ENCODE peak calls at places on chromosomes 6 and 20, in seven cellular contexts. One of them, this sample, is unnamed.

GRCh38 chr6:137020771-137021170 is 24.0 kb downstream of the IL20RA start:
- DNase-seq in GM12865: no peak
- DNase-seq in CD4-positive, alpha-beta memory T cell: no peak
- DNase-seq in astrocyte of the spinal cord: no peak
- DNase-seq in GM06990: no peak
- DNase-seq in epithelial cell of esophagus: no peak
- DNase-seq in CD8-positive, alpha-beta T cell: no peak
- DNase-seq in this sample: no peak

GRCh38 chr6:88157106-88157505 is 9.0 kb downstream of the CNR1 start:
- DNase-seq in GM12865: no peak
- DNase-seq in CD4-positive, alpha-beta memory T cell: no peak
- DNase-seq in astrocyte of the spinal cord: no peak
- DNase-seq in GM06990: no peak
- DNase-seq in epithelial cell of esophagus: no peak
- DNase-seq in CD8-positive, alpha-beta T cell: no peak
- DNase-seq in this sample: no peak

GRCh38 chr6:46684771-46685170 is 2.9 kb upstream of the TDRD6 start:
- DNase-seq in GM12865: no peak
- DNase-seq in CD4-positive, alpha-beta memory T cell: no peak
- DNase-seq in astrocyte of the spinal cord: peak
- DNase-seq in GM06990: no peak
- DNase-seq in epithelial cell of esophagus: peak
- DNase-seq in CD8-positive, alpha-beta T cell: no peak
- DNase-seq in this sample: no peak

GRCh38 chr6:132490024-132490423 is 22.9 kb downstream of the STX7 start:
- DNase-seq in GM12865: peak
- DNase-seq in CD4-positive, alpha-beta memory T cell: no peak
- DNase-seq in astrocyte of the spinal cord: no peak
- DNase-seq in GM06990: no peak
- DNase-seq in epithelial cell of esophagus: no peak
- DNase-seq in CD8-positive, alpha-beta T cell: no peak
- DNase-seq in this sample: no peak

GRCh38 chr6:102114402-102114801 is 720.9 kb downstream of the GRIK2 start:
- DNase-seq in GM12865: peak
- DNase-seq in CD4-positive, alpha-beta memory T cell: no peak
- DNase-seq in astrocyte of the spinal cord: no peak
- DNase-seq in GM06990: no peak
- DNase-seq in epithelial cell of esophagus: peak
- DNase-seq in CD8-positive, alpha-beta T cell: no peak
- DNase-seq in this sample: no peak

GRCh38 chr20:52448513-52448912 is 256.9 kb upstream of the ZFP64 start:
- DNase-seq in GM12865: no peak
- DNase-seq in CD4-positive, alpha-beta memory T cell: no peak
- DNase-seq in astrocyte of the spinal cord: no peak
- DNase-seq in GM06990: no peak
- DNase-seq in epithelial cell of esophagus: no peak
- DNase-seq in CD8-positive, alpha-beta T cell: no peak
- DNase-seq in this sample: no peak

GRCh38 chr6:84018453-84019061 is 15.0 kb upstream of the MRAP2 start:
- DNase-seq in GM12865: no peak
- DNase-seq in CD4-positive, alpha-beta memory T cell: no peak
- DNase-seq in astrocyte of the spinal cord: no peak
- DNase-seq in GM06990: no peak
- DNase-seq in epithelial cell of esophagus: peak
- DNase-seq in CD8-positive, alpha-beta T cell: no peak
- DNase-seq in this sample: no peak

GRCh38 chr6:18601515-18602035 is 214.4 kb downstream of the RNF144B start:
- DNase-seq in GM12865: no peak
- DNase-seq in CD4-positive, alpha-beta memory T cell: no peak
- DNase-seq in astrocyte of the spinal cord: no peak
- DNase-seq in GM06990: no peak
- DNase-seq in epithelial cell of esophagus: no peak
- DNase-seq in CD8-positive, alpha-beta T cell: no peak
- DNase-seq in this sample: no peak

GRCh38 chr6:116152620-116153019 is 26.7 kb upstream of the COL10A1 start:
- DNase-seq in GM12865: no peak
- DNase-seq in CD4-positive, alpha-beta memory T cell: no peak
- DNase-seq in astrocyte of the spinal cord: no peak
- DNase-seq in GM06990: no peak
- DNase-seq in epithelial cell of esophagus: no peak
- DNase-seq in CD8-positive, alpha-beta T cell: no peak
- DNase-seq in this sample: no peak

GRCh38 chr6:169529931-169530761 is 171.7 kb downstream of the WDR27 start:
- DNase-seq in GM12865: no peak
- DNase-seq in CD4-positive, alpha-beta memory T cell: no peak
- DNase-seq in astrocyte of the spinal cord: peak
- DNase-seq in GM06990: no peak
- DNase-seq in epithelial cell of esophagus: no peak
- DNase-seq in CD8-positive, alpha-beta T cell: no peak
- DNase-seq in this sample: no peak

GRCh38 chr20:17227669-17228623 is 1.1 kb downstream of the PCSK2 start:
- DNase-seq in GM12865: no peak
- DNase-seq in CD4-positive, alpha-beta memory T cell: no peak
- DNase-seq in astrocyte of the spinal cord: no peak
- DNase-seq in GM06990: no peak
- DNase-seq in epithelial cell of esophagus: peak
- DNase-seq in CD8-positive, alpha-beta T cell: no peak
- DNase-seq in this sample: no peak

GRCh38 chr6:79269877-79270276 is 35.4 kb upstream of the HMGN3 start:
- DNase-seq in GM12865: no peak
- DNase-seq in CD4-positive, alpha-beta memory T cell: no peak
- DNase-seq in astrocyte of the spinal cord: peak
- DNase-seq in GM06990: no peak
- DNase-seq in epithelial cell of esophagus: peak
- DNase-seq in CD8-positive, alpha-beta T cell: no peak
- DNase-seq in this sample: peak

GRCh38 chr20:20593447-20594170 is 118.8 kb downstream of the RALGAPA2 start:
- DNase-seq in GM12865: peak
- DNase-seq in CD4-positive, alpha-beta memory T cell: no peak
- DNase-seq in astrocyte of the spinal cord: peak
- DNase-seq in GM06990: peak
- DNase-seq in epithelial cell of esophagus: peak
- DNase-seq in CD8-positive, alpha-beta T cell: no peak
- DNase-seq in this sample: peak

GRCh38 chr6:157151989-157152388 is 171.3 kb downstream of the TMEM242 start:
- DNase-seq in GM12865: no peak
- DNase-seq in CD4-positive, alpha-beta memory T cell: no peak
- DNase-seq in astrocyte of the spinal cord: peak
- DNase-seq in GM06990: no peak
- DNase-seq in epithelial cell of esophagus: no peak
- DNase-seq in CD8-positive, alpha-beta T cell: no peak
- DNase-seq in this sample: peak

GRCh38 chr20:32969356-32970114 is 34.7 kb downstream of the SUN5 start:
- DNase-seq in GM12865: no peak
- DNase-seq in CD4-positive, alpha-beta memory T cell: no peak
- DNase-seq in astrocyte of the spinal cord: no peak
- DNase-seq in GM06990: no peak
- DNase-seq in epithelial cell of esophagus: no peak
- DNase-seq in CD8-positive, alpha-beta T cell: no peak
- DNase-seq in this sample: no peak

GRCh38 chr6:139256087-139256486 is 35.7 kb downstream of the TXLNB start:
- DNase-seq in GM12865: no peak
- DNase-seq in CD4-positive, alpha-beta memory T cell: no peak
- DNase-seq in astrocyte of the spinal cord: peak
- DNase-seq in GM06990: no peak
- DNase-seq in epithelial cell of esophagus: no peak
- DNase-seq in CD8-positive, alpha-beta T cell: no peak
- DNase-seq in this sample: peak

GRCh38 chr20:35264755-35265154 is 13.2 kb downstream of the MMP24OS start:
- DNase-seq in GM12865: no peak
- DNase-seq in CD4-positive, alpha-beta memory T cell: no peak
- DNase-seq in astrocyte of the spinal cord: no peak
- DNase-seq in GM06990: no peak
- DNase-seq in epithelial cell of esophagus: peak
- DNase-seq in CD8-positive, alpha-beta T cell: no peak
- DNase-seq in this sample: no peak

GRCh38 chr6:106083618-106084017 is 2.5 kb upstream of the PRDM1 start:
- DNase-seq in GM12865: peak
- DNase-seq in CD4-positive, alpha-beta memory T cell: no peak
- DNase-seq in astrocyte of the spinal cord: no peak
- DNase-seq in GM06990: no peak
- DNase-seq in epithelial cell of esophagus: no peak
- DNase-seq in CD8-positive, alpha-beta T cell: no peak
- DNase-seq in this sample: no peak

DNA sequence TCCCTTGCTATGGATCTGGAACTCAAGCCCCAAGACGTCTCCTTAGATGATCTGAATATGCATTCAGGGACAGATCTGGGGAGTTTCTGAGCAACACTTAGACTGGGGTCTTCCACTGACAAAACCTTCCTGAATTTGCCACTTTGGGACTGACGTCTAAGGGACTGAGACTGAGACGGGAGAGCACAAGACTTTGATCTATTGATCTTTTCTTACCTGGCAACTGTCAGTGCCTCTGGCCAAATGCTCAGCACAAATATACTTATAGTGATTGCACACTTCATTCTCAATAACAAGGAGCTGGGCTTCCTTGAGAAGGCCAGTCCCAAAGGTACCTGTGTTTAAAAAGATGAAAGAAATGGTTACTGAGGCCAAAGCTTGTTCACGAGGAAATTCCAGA is 131.8 kb downstream of the LPA start:
- DNase-seq in GM12865: no peak
- DNase-seq in CD4-positive, alpha-beta memory T cell: no peak
- DNase-seq in astrocyte of the spinal cord: no peak
- DNase-seq in GM06990: no peak
- DNase-seq in epithelial cell of esophagus: no peak
- DNase-seq in CD8-positive, alpha-beta T cell: no peak
- DNase-seq in this sample: no peak
- H3K4me3 ChIP-seq in GM12865: no peak
- H3K4me3 ChIP-seq in CD4-positive, alpha-beta memory T cell: no peak
- H3K4me3 ChIP-seq in astrocyte of the spinal cord: no peak
- H3K4me3 ChIP-seq in GM06990: no peak
- H3K4me3 ChIP-seq in epithelial cell of esophagus: no peak
- H3K4me3 ChIP-seq in CD8-positive, alpha-beta T cell: no peak
- H3K4me3 ChIP-seq in this sample: no peak

DNA sequence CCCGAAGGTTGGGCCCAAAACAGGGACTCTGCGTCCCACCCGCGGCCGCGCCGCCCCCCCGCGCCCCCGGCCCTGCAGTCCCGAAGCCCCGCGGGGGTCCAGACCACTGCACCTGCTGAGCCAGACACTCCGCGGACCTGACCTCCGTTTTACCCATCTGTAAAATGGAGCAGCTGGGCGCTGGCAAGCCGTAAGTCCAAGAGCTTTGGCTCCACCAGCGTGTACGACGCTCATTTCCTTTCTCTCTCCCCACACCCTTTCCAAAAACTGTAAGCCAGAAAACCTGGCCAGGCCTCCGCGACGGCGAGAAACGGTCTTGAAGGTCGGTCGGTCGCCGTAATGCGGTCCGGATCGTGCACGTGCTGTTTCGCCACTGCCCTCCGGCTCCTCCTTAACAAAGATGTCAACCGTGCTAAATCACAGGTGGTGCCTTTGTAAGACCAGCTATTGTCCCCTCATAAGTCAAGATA is 7.8 kb upstream of the NR2E1 start:
- DNase-seq in GM12865: no peak
- DNase-seq in CD4-positive, alpha-beta memory T cell: no peak
- DNase-seq in astrocyte of the spinal cord: no peak
- DNase-seq in GM06990: no peak
- DNase-seq in epithelial cell of esophagus: no peak
- DNase-seq in CD8-positive, alpha-beta T cell: no peak
- DNase-seq in this sample: no peak
- H3K4me3 ChIP-seq in GM12865: no peak
- H3K4me3 ChIP-seq in CD4-positive, alpha-beta memory T cell: no peak
- H3K4me3 ChIP-seq in astrocyte of the spinal cord: no peak
- H3K4me3 ChIP-seq in GM06990: no peak
- H3K4me3 ChIP-seq in epithelial cell of esophagus: no peak
- H3K4me3 ChIP-seq in CD8-positive, alpha-beta T cell: no peak
- H3K4me3 ChIP-seq in this sample: no peak

GRCh38 chr6:100456881-100457220 is 7.9 kb downstream of the SIM1 start:
- DNase-seq in GM12865: no peak
- DNase-seq in CD4-positive, alpha-beta memory T cell: no peak
- DNase-seq in astrocyte of the spinal cord: no peak
- DNase-seq in GM06990: no peak
- DNase-seq in epithelial cell of esophagus: no peak
- DNase-seq in CD8-positive, alpha-beta T cell: no peak
- DNase-seq in this sample: no peak

GRCh38 chr6:100453701-100454521 is 10.8 kb downstream of the SIM1 start:
- DNase-seq in GM12865: no peak
- DNase-seq in CD4-positive, alpha-beta memory T cell: no peak
- DNase-seq in astrocyte of the spinal cord: no peak
- DNase-seq in GM06990: no peak
- DNase-seq in epithelial cell of esophagus: no peak
- DNase-seq in CD8-positive, alpha-beta T cell: no peak
- DNase-seq in this sample: no peak

GRCh38 chr6:100454571-100455229 is 10.0 kb downstream of the SIM1 start:
- DNase-seq in GM12865: no peak
- DNase-seq in CD4-positive, alpha-beta memory T cell: no peak
- DNase-seq in astrocyte of the spinal cord: peak
- DNase-seq in GM06990: no peak
- DNase-seq in epithelial cell of esophagus: no peak
- DNase-seq in CD8-positive, alpha-beta T cell: no peak
- DNase-seq in this sample: no peak

GRCh38 chr6:100456178-100456880 is 8.4 kb downstream of the SIM1 start:
- DNase-seq in GM12865: no peak
- DNase-seq in CD4-positive, alpha-beta memory T cell: no peak
- DNase-seq in astrocyte of the spinal cord: peak
- DNase-seq in GM06990: no peak
- DNase-seq in epithelial cell of esophagus: no peak
- DNase-seq in CD8-positive, alpha-beta T cell: no peak
- DNase-seq in this sample: no peak

DNA sequence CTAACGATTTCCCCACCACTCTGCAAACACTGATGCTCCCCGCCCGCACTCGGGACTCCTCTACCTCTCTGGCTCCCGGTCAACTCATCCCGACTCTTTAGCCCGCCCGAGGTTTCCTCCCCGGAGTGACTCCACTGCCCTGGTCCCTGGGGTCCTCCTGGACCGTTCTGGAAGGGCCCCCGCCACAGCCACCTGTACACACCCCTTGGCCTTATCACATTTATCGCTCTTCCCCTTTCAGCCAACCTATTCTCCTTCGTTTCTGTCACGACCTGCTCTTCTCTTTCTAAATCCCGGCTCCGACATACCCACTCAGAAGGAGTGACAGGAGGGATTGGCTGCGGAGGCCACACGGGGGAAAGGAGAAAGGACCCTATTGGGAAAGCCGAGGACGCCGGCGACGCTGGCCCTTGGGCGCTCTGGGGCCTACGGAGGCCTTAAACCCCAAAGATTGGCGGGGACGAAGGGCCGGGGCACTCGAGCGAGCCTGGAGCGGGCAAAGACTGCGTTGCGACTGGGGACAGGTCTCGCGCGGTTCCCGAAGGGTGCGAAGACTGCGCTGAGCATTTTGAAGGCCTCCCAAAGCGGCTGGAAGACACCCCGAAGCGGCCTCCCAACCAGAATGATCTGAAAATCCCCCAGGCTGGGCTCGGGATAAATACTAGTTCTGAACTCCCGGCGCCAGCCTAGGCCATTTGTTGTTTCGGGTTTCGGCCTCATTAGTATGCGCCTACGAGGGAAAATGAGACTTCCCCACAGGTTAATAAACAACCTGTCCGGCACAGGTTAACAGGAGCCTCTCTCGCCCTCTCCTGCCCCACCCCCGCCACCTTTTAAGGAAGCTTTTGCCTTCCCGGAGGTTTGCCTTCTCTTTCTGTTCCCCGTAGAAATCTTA is 9.2 kb downstream of the SIM1 start:
- DNase-seq in GM12865: no peak
- DNase-seq in CD4-positive, alpha-beta memory T cell: no peak
- DNase-seq in astrocyte of the spinal cord: no peak
- DNase-seq in GM06990: no peak
- DNase-seq in epithelial cell of esophagus: no peak
- DNase-seq in CD8-positive, alpha-beta T cell: no peak
- DNase-seq in this sample: no peak
- H3K4me3 ChIP-seq in GM12865: no peak
- H3K4me3 ChIP-seq in CD4-positive, alpha-beta memory T cell: no peak
- H3K4me3 ChIP-seq in astrocyte of the spinal cord: no peak
- H3K4me3 ChIP-seq in GM06990: no peak
- H3K4me3 ChIP-seq in epithelial cell of esophagus: no peak
- H3K4me3 ChIP-seq in CD8-positive, alpha-beta T cell: no peak
- H3K4me3 ChIP-seq in this sample: no peak

GRCh38 chr20:24693466-24694156 is 224.2 kb downstream of the SYNDIG1 start:
- DNase-seq in GM12865: no peak
- DNase-seq in CD4-positive, alpha-beta memory T cell: no peak
- DNase-seq in astrocyte of the spinal cord: no peak
- DNase-seq in GM06990: no peak
- DNase-seq in epithelial cell of esophagus: no peak
- DNase-seq in CD8-positive, alpha-beta T cell: no peak
- DNase-seq in this sample: no peak
- H3K4me3 ChIP-seq in GM12865: no peak
- H3K4me3 ChIP-seq in CD4-positive, alpha-beta memory T cell: no peak
- H3K4me3 ChIP-seq in astrocyte of the spinal cord: no peak
- H3K4me3 ChIP-seq in GM06990: no peak
- H3K4me3 ChIP-seq in epithelial cell of esophagus: no peak
- H3K4me3 ChIP-seq in CD8-positive, alpha-beta T cell: no peak
- H3K4me3 ChIP-seq in this sample: no peak